ENCODE peak calls at places on chromosomes 6 and 20, in seven cellular contexts. Y is AG10803, A is ovary, I is upper lobe of left lung, L is fibroblast of lung, H is tibial nerve, B is HL-60. U is an unnamed sample.

GRCh38 chr6:54238407-54238806 is 69.8 kb upstream of the TINAG start:
- DNase-seq in Y (peak), A (no peak), I (no peak), L (peak), H (no peak), B (no peak), U (peak)

GRCh38 chr20:30168025-30168799 is 1089.3 kb upstream of the DEFB115 start:
- DNase-seq in Y (no peak), A (no peak), I (peak), L (no peak), H (no peak), B (no peak), U (no peak)

GRCh38 chr6:167030222-167031072 is 31.2 kb downstream of the CEP43 start:
- DNase-seq in Y (no peak), A (no peak), I (no peak), L (no peak), H (no peak), B (no peak), U (no peak)

GRCh38 chr20:21936720-21937380 is 231.4 kb downstream of the PAX1 start:
- DNase-seq in Y (peak), A (no peak), I (no peak), L (no peak), H (no peak), B (no peak), U (no peak)

GRCh38 chr6:118565317-118565960 is 17.3 kb downstream of the PLN start:
- DNase-seq in Y (no peak), A (no peak), I (no peak), L (no peak), H (no peak), B (no peak), U (no peak)

GRCh38 chr6:105805581-105806023 is 280.5 kb upstream of the PRDM1 start:
- DNase-seq in Y (no peak), A (no peak), I (no peak), L (peak), H (no peak), B (no peak), U (peak)

GRCh38 chr20:10868299-10868698 is 194.5 kb upstream of the JAG1 start:
- DNase-seq in Y (no peak), A (no peak), I (no peak), L (no peak), H (no peak), B (no peak), U (no peak)

GRCh38 chr20:17614812-17615644 is 45.2 kb downstream of the DSTN start:
- DNase-seq in Y (no peak), A (peak), I (peak), L (no peak), H (no peak), B (peak), U (no peak)

GRCh38 chr6:98824907-98825601 is 9.3 kb upstream of the POU3F2 start:
- DNase-seq in Y (no peak), A (no peak), I (no peak), L (no peak), H (no peak), B (no peak), U (no peak)

GRCh38 chr6:31462026-31462963 is 35.6 kb upstream of the MICB start:
- DNase-seq in Y (no peak), A (no peak), I (no peak), L (peak), H (no peak), B (no peak), U (no peak)

GRCh38 chr6:134821397-134821796 is 128.5 kb downstream of the ALDH8A1 start:
- DNase-seq in Y (no peak), A (no peak), I (no peak), L (no peak), H (no peak), B (no peak), U (no peak)

GRCh38 chr6:64831680-64832079 is 875.3 kb downstream of the EYS start:
- DNase-seq in Y (no peak), A (no peak), I (no peak), L (no peak), H (no peak), B (no peak), U (no peak)

GRCh38 chr6:163491901-163492300 is 77.4 kb downstream of the QKI start:
- DNase-seq in Y (no peak), A (no peak), I (no peak), L (no peak), H (no peak), B (no peak), U (no peak)

GRCh38 chr6:44653761-44654218 is 266.3 kb downstream of the CDC5L start:
- DNase-seq in Y (peak), A (no peak), I (no peak), L (peak), H (no peak), B (no peak), U (peak)

GRCh38 chr6:118914598-118914997 is 20.4 kb downstream of the MCM9 start:
- DNase-seq in Y (no peak), A (no peak), I (no peak), L (no peak), H (no peak), B (no peak), U (no peak)

GRCh38 chr6:140915001-140915950 is 1217.4 kb upstream of the GJE1 start:
- DNase-seq in Y (peak), A (no peak), I (no peak), L (no peak), H (no peak), B (no peak), U (no peak)

GRCh38 chr6:108359901-108360882 is 65.3 kb downstream of the AFG1L start:
- DNase-seq in Y (no peak), A (no peak), I (no peak), L (no peak), H (no peak), B (peak), U (no peak)

GRCh38 chr6:131290955-131291354 is 155.7 kb downstream of the AKAP7 start:
- DNase-seq in Y (no peak), A (no peak), I (no peak), L (no peak), H (no peak), B (no peak), U (no peak)

GRCh38 chr6:98605705-98606104 is 228.7 kb upstream of the POU3F2 start:
- DNase-seq in Y (no peak), A (no peak), I (no peak), L (no peak), H (no peak), B (no peak), U (no peak)

GRCh38 chr6:141403827-141404226 is 728.9 kb upstream of the GJE1 start:
- DNase-seq in Y (peak), A (no peak), I (no peak), L (peak), H (peak), B (no peak), U (no peak)

GRCh38 chr20:34420146-34420545 is 57.1 kb downstream of the ITCH start:
- DNase-seq in Y (no peak), A (no peak), I (no peak), L (peak), H (no peak), B (no peak), U (no peak)

GRCh38 chr6:151084275-151084674 is 155.5 kb upstream of the AKAP12 start:
- DNase-seq in Y (no peak), A (no peak), I (no peak), L (no peak), H (no peak), B (no peak), U (no peak)

GRCh38 chr20:32037929-32038328 is 14.1 kb upstream of the HCK start:
- DNase-seq in Y (peak), A (no peak), I (no peak), L (peak), H (no peak), B (peak), U (peak)

GRCh38 chr6:143176090-143177021 is 115.7 kb downstream of the AIG1 start:
- DNase-seq in Y (peak), A (no peak), I (no peak), L (peak), H (no peak), B (no peak), U (peak)

GRCh38 chr6:74091794-74092157 is 395.8 kb downstream of the CD109 start:
- DNase-seq in Y (no peak), A (no peak), I (no peak), L (peak), H (no peak), B (no peak), U (no peak)

GRCh38 chr6:134735461-134735860 is 214.4 kb downstream of the ALDH8A1 start:
- DNase-seq in Y (no peak), A (no peak), I (no peak), L (no peak), H (no peak), B (no peak), U (no peak)

GRCh38 chr20:56957737-56958553 is 308.5 kb downstream of the BMP7 start:
- DNase-seq in Y (peak), A (no peak), I (no peak), L (no peak), H (no peak), B (no peak), U (no peak)

GRCh38 chr6:85353012-85353411 is 96.9 kb upstream of the NT5E start:
- DNase-seq in Y (no peak), A (no peak), I (no peak), L (no peak), H (no peak), B (no peak), U (no peak)

GRCh38 chr6:72784581-72784980 is 162.7 kb downstream of the KCNQ5 start:
- DNase-seq in Y (peak), A (no peak), I (no peak), L (peak), H (no peak), B (no peak), U (peak)

GRCh38 chr20:9066196-9066595 is 2.7 kb upstream of the PLCB4 start:
- DNase-seq in Y (no peak), A (no peak), I (no peak), L (no peak), H (no peak), B (no peak), U (peak)

GRCh38 chr20:58627212-58628072 is 23.6 kb upstream of the STX16 start:
- DNase-seq in Y (no peak), A (no peak), I (no peak), L (no peak), H (no peak), B (no peak), U (no peak)

GRCh38 chr6:116997496-116997895 is 120.5 kb downstream of the RFX6 start:
- DNase-seq in Y (no peak), A (no peak), I (no peak), L (no peak), H (no peak), B (no peak), U (no peak)

GRCh38 chr6:7173843-7174503 is 66.2 kb downstream of the RREB1 start:
- DNase-seq in Y (no peak), A (no peak), I (no peak), L (no peak), H (no peak), B (no peak), U (no peak)

GRCh38 chr20:38825901-38826625 is 20.6 kb downstream of the PPP1R16B start:
- DNase-seq in Y (peak), A (no peak), I (no peak), L (peak), H (no peak), B (no peak), U (peak)

GRCh38 chr6:33427585-33428218 is 7.8 kb downstream of the SYNGAP1 start:
- DNase-seq in Y (no peak), A (peak), I (peak), L (no peak), H (no peak), B (peak), U (no peak)

GRCh38 chr6:166494757-166495486 is 91.6 kb downstream of the RAMACL start:
- DNase-seq in Y (no peak), A (no peak), I (no peak), L (no peak), H (no peak), B (no peak), U (no peak)

GRCh38 chr6:150072201-150072600 is 3.3 kb upstream of the ULBP3 start:
- DNase-seq in Y (peak), A (no peak), I (peak), L (peak), H (no peak), B (no peak), U (peak)

GRCh38 chr6:160678744-160679401 is 14.8 kb upstream of the LPA start:
- DNase-seq in Y (no peak), A (no peak), I (peak), L (no peak), H (no peak), B (no peak), U (no peak)

GRCh38 chr6:96939019-96939805 is 14.7 kb downstream of the KLHL32 start:
- DNase-seq in Y (peak), A (no peak), I (no peak), L (peak), H (no peak), B (no peak), U (peak)

DNA sequence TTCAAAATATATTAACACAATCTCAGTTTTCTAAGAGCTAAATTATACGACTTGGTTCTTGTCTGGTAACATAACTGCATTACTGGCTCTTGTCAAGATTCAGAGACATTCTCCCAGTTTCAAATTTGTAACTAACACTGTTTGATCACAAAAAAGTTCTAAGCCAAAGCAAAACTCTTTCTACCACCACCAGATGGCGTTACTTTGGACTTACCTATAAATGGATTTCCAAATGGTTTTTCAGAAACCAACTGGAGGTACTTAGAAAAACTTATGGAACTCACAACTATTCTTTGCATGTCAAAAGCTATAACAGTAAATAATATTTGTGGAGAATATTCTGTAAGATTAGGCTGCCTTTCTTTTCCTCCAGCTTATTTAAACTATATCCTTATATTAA is 34.2 kb upstream of the GFRAL start:
- DNase-seq in Y (no peak), A (no peak), I (no peak), L (peak), H (no peak), B (no peak), U (peak)
- TF ChIP-seq CTCF in Y (peak), A (no peak), I (no peak), L (peak), H (no peak), B (no peak), U (peak)

DNA sequence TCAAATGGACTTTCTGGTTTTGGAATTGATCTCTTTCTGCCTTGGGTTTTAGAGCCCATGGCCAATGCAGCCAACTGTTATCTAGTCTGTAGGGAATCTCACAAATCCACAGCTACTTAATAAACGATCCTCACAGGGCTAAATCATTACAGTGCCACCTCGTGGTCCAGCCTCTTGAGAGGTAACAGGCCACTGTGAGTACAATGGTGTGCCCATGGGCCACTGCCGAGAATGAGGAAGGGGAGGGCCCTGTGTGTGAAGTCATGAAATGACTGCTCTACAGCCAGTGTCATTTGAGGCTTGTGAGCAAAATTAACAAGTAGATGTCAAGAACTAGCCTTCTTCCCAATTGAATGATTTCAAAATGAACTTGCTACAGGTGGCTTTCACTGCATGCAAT is 54.3 kb upstream of the GMPR start:
- DNase-seq in Y (peak), A (no peak), I (no peak), L (peak), H (no peak), B (peak), U (no peak)
- TF ChIP-seq CTCF in Y (peak), A (no peak), I (peak), L (no peak), H (no peak), B (peak), U (no peak)

GRCh38 chr20:768426-768978 is at the start of gene SLC52A3:
- DNase-seq in Y (no peak), A (no peak), I (no peak), L (no peak), H (no peak), B (no peak), U (no peak)
- TF ChIP-seq CTCF in Y (no peak), A (no peak), I (peak), L (no peak), H (no peak), B (no peak), U (peak)

GRCh38 chr20:64053841-64054661 is 4.6 kb upstream of the SOX18 start:
- DNase-seq in Y (no peak), A (no peak), I (no peak), L (peak), H (no peak), B (no peak), U (no peak)
- TF ChIP-seq CTCF in Y (peak), A (no peak), I (peak), L (peak), H (peak), B (no peak), U (peak)